ENCODE peak calls at places on chromosome 3, in nine cellular contexts. F, V, T, A, Y, K, L, N and D are unnamed samples.

GRCh38 chr3:54349231-54349647 is 226.9 kb downstream of the CACNA2D3 start:
- DNase-seq in F (no peak), V (no peak), T (no peak), A (no peak), Y (no peak), K (no peak), L (no peak), N (no peak), D (no peak)

GRCh38 chr3:193851416-193851815 is 258.4 kb downstream of the OPA1 start:
- DNase-seq in F (no peak), V (no peak), T (no peak), A (no peak), Y (no peak), K (no peak), L (no peak), N (no peak), D (peak; percentile 86)

GRCh38 chr3:133256787-133257483 is 142.9 kb upstream of the BFSP2 start:
- DNase-seq in F (no peak), V (no peak), T (no peak), A (no peak), Y (no peak), K (peak; percentile 74), L (no peak), N (no peak), D (peak; percentile 67)

GRCh38 chr3:47525617-47526016 is 12.1 kb upstream of the ELP6 start:
- DNase-seq in F (no peak), V (no peak), T (no peak), A (no peak), Y (no peak), K (no peak), L (no peak), N (no peak), D (no peak)

GRCh38 chr3:13088020-13089006 is 15.1 kb upstream of the IQSEC1 start:
- DNase-seq in F (no peak), V (no peak), T (no peak), A (no peak), Y (no peak), K (no peak), L (no peak), N (no peak), D (no peak)

GRCh38 chr3:72379500-72380187 is 468.6 kb downstream of the SHQ1 start:
- DNase-seq in F (no peak), V (no peak), T (no peak), A (no peak), Y (no peak), K (no peak), L (peak; percentile 14), N (no peak), D (no peak)

GRCh38 chr3:157373783-157374182 is 62.9 kb upstream of the PTX3 start:
- DNase-seq in F (no peak), V (no peak), T (no peak), A (no peak), Y (no peak), K (no peak), L (peak; percentile 86), N (no peak), D (no peak)

GRCh38 chr3:73559730-73560129 is 65.0 kb downstream of the PDZRN3 start:
- DNase-seq in F (no peak), V (no peak), T (no peak), A (no peak), Y (no peak), K (no peak), L (no peak), N (no peak), D (no peak)

GRCh38 chr3:123406598-123406997 is 42.3 kb downstream of the ADCY5 start:
- DNase-seq in F (peak; percentile 57), V (no peak), T (no peak), A (peak; percentile 71), Y (no peak), K (no peak), L (peak; percentile 23), N (no peak), D (no peak)

GRCh38 chr3:116432795-116433194 is 12.5 kb downstream of the LSAMP start:
- DNase-seq in F (no peak), V (no peak), T (no peak), A (no peak), Y (no peak), K (no peak), L (no peak), N (no peak), D (no peak)

GRCh38 chr3:11638669-11639402 is 4.9 kb downstream of the VGLL4 start:
- DNase-seq in F (no peak), V (no peak), T (no peak), A (no peak), Y (no peak), K (peak; percentile 34), L (no peak), N (no peak), D (no peak)

GRCh38 chr3:81592101-81592500 is 169.3 kb downstream of the GBE1 start:
- DNase-seq in F (no peak), V (no peak), T (no peak), A (no peak), Y (no peak), K (no peak), L (no peak), N (peak; percentile 11), D (peak; percentile 89)

GRCh38 chr3:194573680-194574437 is 59.4 kb downstream of the TMEM44 start:
- DNase-seq in F (peak; percentile 26), V (no peak), T (peak; percentile 53), A (peak; percentile 52), Y (peak; percentile 83), K (no peak), L (peak; percentile 51), N (peak; percentile 39), D (peak; percentile 49)

GRCh38 chr3:190155752-190156151 is 35.1 kb upstream of the P3H2 start:
- DNase-seq in F (no peak), V (no peak), T (no peak), A (no peak), Y (no peak), K (peak; percentile 21), L (peak; percentile 67), N (no peak), D (peak; percentile 34)

GRCh38 chr3:78908236-78908635 is 859.6 kb downstream of the ROBO1 start:
- DNase-seq in F (no peak), V (no peak), T (no peak), A (no peak), Y (no peak), K (no peak), L (peak; percentile 37), N (no peak), D (no peak)

GRCh38 chr3:29605845-29606244 is 325.0 kb downstream of the RBMS3 start:
- DNase-seq in F (no peak), V (no peak), T (no peak), A (no peak), Y (no peak), K (peak; percentile 6), L (peak; percentile 35), N (peak; percentile 72), D (peak; percentile 18)

GRCh38 chr3:14429237-14429636 is 26.8 kb downstream of the SLC6A6 start:
- DNase-seq in F (no peak), V (peak; percentile 29), T (no peak), A (no peak), Y (no peak), K (no peak), L (no peak), N (no peak), D (no peak)

GRCh38 chr3:13143381-13144004 is 70.3 kb upstream of the IQSEC1 start:
- DNase-seq in F (no peak), V (no peak), T (no peak), A (no peak), Y (no peak), K (no peak), L (no peak), N (no peak), D (no peak)

GRCh38 chr3:193560870-193561269 is 6.2 kb upstream of the ATP13A4 start:
- DNase-seq in F (no peak), V (no peak), T (no peak), A (no peak), Y (no peak), K (no peak), L (no peak), N (no peak), D (no peak)

GRCh38 chr3:76044601-76045600 is 259.6 kb upstream of the ZNF717 start:
- DNase-seq in F (no peak), V (no peak), T (no peak), A (peak; percentile 17), Y (no peak), K (peak; percentile 15), L (peak; percentile 3), N (peak; percentile 10), D (peak; percentile 69)

GRCh38 chr3:30581067-30581585 is 25.3 kb upstream of the TGFBR2 start:
- DNase-seq in F (no peak), V (no peak), T (no peak), A (no peak), Y (no peak), K (no peak), L (no peak), N (no peak), D (no peak)

GRCh38 chr3:64417816-64418215 is 192.6 kb upstream of the PRICKLE2 start:
- DNase-seq in F (no peak), V (no peak), T (no peak), A (no peak), Y (no peak), K (peak; percentile 84), L (peak; percentile 71), N (no peak), D (no peak)

GRCh38 chr3:76054404-76054803 is 269.1 kb upstream of the ZNF717 start:
- DNase-seq in F (no peak), V (no peak), T (no peak), A (no peak), Y (no peak), K (no peak), L (no peak), N (no peak), D (no peak)

GRCh38 chr3:87335931-87336330 is 59.5 kb upstream of the POU1F1 start:
- DNase-seq in F (no peak), V (no peak), T (no peak), A (no peak), Y (no peak), K (no peak), L (no peak), N (no peak), D (peak; percentile 35)

GRCh38 chr3:17642474-17642873 is 100.0 kb downstream of the TBC1D5 start:
- DNase-seq in F (no peak), V (no peak), T (no peak), A (no peak), Y (no peak), K (no peak), L (no peak), N (no peak), D (no peak)

GRCh38 chr3:139234491-139234890 is 109.3 kb upstream of the MRPS22 start:
- DNase-seq in F (no peak), V (no peak), T (no peak), A (no peak), Y (no peak), K (no peak), L (no peak), N (no peak), D (no peak)

GRCh38 chr3:138369151-138369900 is 20.9 kb downstream of the MRAS start:
- DNase-seq in F (no peak), V (no peak), T (no peak), A (no peak), Y (no peak), K (no peak), L (no peak), N (no peak), D (no peak)

GRCh38 chr3:54264050-54264449 is 141.7 kb downstream of the CACNA2D3 start:
- DNase-seq in F (no peak), V (no peak), T (no peak), A (no peak), Y (no peak), K (no peak), L (no peak), N (no peak), D (no peak)

GRCh38 chr3:58824285-58824684 is 157.7 kb upstream of the FAM3D start:
- DNase-seq in F (no peak), V (no peak), T (peak; percentile 36), A (peak; percentile 13), Y (peak; percentile 20), K (peak; percentile 72), L (peak; percentile 45), N (peak; percentile 46), D (peak; percentile 81)

GRCh38 chr3:37800022-37800493 is 61.6 kb upstream of the CTDSPL start:
- DNase-seq in F (no peak), V (no peak), T (no peak), A (no peak), Y (no peak), K (no peak), L (no peak), N (no peak), D (no peak)

GRCh38 chr3:14699643-14700042 is 24.7 kb downstream of the C3orf20 start:
- DNase-seq in F (no peak), V (no peak), T (no peak), A (no peak), Y (no peak), K (no peak), L (no peak), N (no peak), D (no peak)